ENCODE peak calls at places on chromosomes 13 and 19, in five cellular contexts. G is left colon, T is RPMI7951, L is HCT116, K is astrocyte of the spinal cord. R is an unnamed sample.
A peak's percentile ranks its signal among the peaks of the same experiment; 100 is the strongest.

GRCh38 chr13:31055589-31055988 is 106.1 kb downstream of the HSPH1 start:
- DNase-seq in G (no peak), T (no peak), L (no peak), K (no peak), R (no peak)

GRCh38 chr13:40665754-40666057 is 735 bp downstream of the FOXO1 start:
- DNase-seq in G (no peak), T (peak; percentile 21), L (no peak), K (no peak), R (no peak)

GRCh38 chr13:66586489-66586888 is 643.6 kb downstream of the PCDH9 start:
- DNase-seq in G (no peak), T (no peak), L (no peak), K (no peak), R (no peak)

GRCh38 chr13:79485014-79485441 is 4.1 kb downstream of the NDFIP2 start:
- DNase-seq in G (peak; percentile 40), T (peak; percentile 22), L (no peak), K (peak; percentile 86), R (peak; percentile 68)

GRCh38 chr19:3132971-3133792 is 2.7 kb upstream of the GNA15 start:
- DNase-seq in G (peak; percentile 47), T (peak; percentile 95), L (no peak), K (peak; percentile 81), R (peak; percentile 47)

GRCh38 chr13:25982908-25983307 is 68.9 kb downstream of the SHISA2 start:
- DNase-seq in G (no peak), T (no peak), L (no peak), K (no peak), R (no peak)

GRCh38 chr13:110331362-110331761 is 24.3 kb downstream of the COL4A2 start:
- DNase-seq in G (no peak), T (no peak), L (no peak), K (peak; percentile 97), R (no peak)

GRCh38 chr13:50941146-50941545 is 31.6 kb downstream of the RNASEH2B start:
- DNase-seq in G (no peak), T (no peak), L (no peak), K (no peak), R (no peak)

GRCh38 chr13:110106726-110107125 is 200.2 kb downstream of the COL4A1 start:
- DNase-seq in G (no peak), T (no peak), L (no peak), K (no peak), R (no peak)

GRCh38 chr19:2923510-2923909 is 21.3 kb downstream of the ZNF77 start:
- DNase-seq in G (no peak), T (peak; percentile 68), L (no peak), K (peak; percentile 24), R (no peak)

GRCh38 chr19:47615714-47616113 is 6.8 kb downstream of the BICRA start:
- DNase-seq in G (no peak), T (no peak), L (no peak), K (no peak), R (no peak)

GRCh38 chr19:35041548-35042055 is at the start of gene HPN:
- DNase-seq in G (no peak), T (no peak), L (no peak), K (no peak), R (no peak)

GRCh38 chr13:91579320-91579719 is 180.9 kb downstream of the GPC5 start:
- DNase-seq in G (no peak), T (no peak), L (no peak), K (no peak), R (no peak)

GRCh38 chr13:85019121-85019520 is 780.1 kb downstream of the SLITRK6 start:
- DNase-seq in G (no peak), T (no peak), L (no peak), K (no peak), R (no peak)

GRCh38 chr19:38224014-38224862 is at the start of gene DPF1:
- DNase-seq in G (peak; percentile 38), T (peak; percentile 81), L (peak; percentile 54), K (peak; percentile 62), R (peak; percentile 65)

GRCh38 chr13:33188093-33188882 is 97.3 kb downstream of the STARD13 start:
- DNase-seq in G (no peak), T (no peak), L (no peak), K (peak; percentile 74), R (no peak)

GRCh38 chr13:43291289-43292055 is 268.1 kb downstream of the DNAJC15 start:
- DNase-seq in G (no peak), T (no peak), L (no peak), K (no peak), R (no peak)

GRCh38 chr13:98434060-98434459 is 142.8 kb downstream of the STK24 start:
- DNase-seq in G (no peak), T (no peak), L (no peak), K (no peak), R (no peak)